ENCODE peak calls at places on chromosomes 7 and 10, in six cellular contexts. M is OCI-LY7, Z is tibial nerve, R is DND-41, Y is iPS DF 6.9, F is left ventricle myocardium inferior. B is an unnamed sample.

GRCh38 chr7:26492816-26493215 is 201.2 kb downstream of the SNX10 start:
- DNase-seq in F (no peak), Z (no peak), Y (no peak), R (no peak), M (no peak), B (no peak)

GRCh38 chr7:24777811-24778210 is 20.5 kb upstream of the GSDME start:
- DNase-seq in Z (no peak), M (no peak), R (no peak), F (no peak), Y (no peak), B (no peak)

GRCh38 chr10:54060572-54060971 is 740.5 kb downstream of the PCDH15 start:
- DNase-seq in M (no peak), F (no peak), Z (no peak), Y (no peak), R (no peak), B (no peak)

GRCh38 chr10:122126763-122127659 is 138.0 kb downstream of the TACC2 start:
- DNase-seq in M (no peak), R (no peak), Y (no peak), F (no peak), Z (no peak), B (peak)

GRCh38 chr7:55185941-55186609 is 167.3 kb downstream of the EGFR start:
- DNase-seq in Y (no peak), M (no peak), F (no peak), R (no peak), Z (no peak), B (peak)

GRCh38 chr7:50953303-50953702 is 170.6 kb upstream of the GRB10 start:
- DNase-seq in R (no peak), Y (no peak), Z (peak), F (no peak), M (no peak), B (no peak)

GRCh38 chr10:122264442-122264841 is 6.7 kb upstream of the BTBD16 start:
- DNase-seq in F (no peak), R (no peak), M (no peak), Y (no peak), Z (no peak), B (no peak)

GRCh38 chr7:73770002-73770859 is at the start of gene CLDN3:
- DNase-seq in R (no peak), F (no peak), M (peak), Y (peak), Z (no peak), B (no peak)

GRCh38 chr10:76309744-76310441 is 878.5 kb downstream of the LRMDA start:
- DNase-seq in Z (no peak), Y (no peak), R (no peak), M (no peak), F (no peak), B (no peak)

GRCh38 chr7:152076324-152076821 is 50.9 kb downstream of the GALNT11 start:
- DNase-seq in Z (peak), R (peak), M (peak), F (no peak), Y (peak), B (no peak)

GRCh38 chr7:121344497-121344896 is 15.7 kb downstream of the WNT16 start:
- DNase-seq in F (no peak), R (no peak), Z (no peak), Y (no peak), M (no peak), B (no peak)

GRCh38 chr10:103600325-103600724 is 106.8 kb downstream of the NEURL1 start:
- DNase-seq in F (no peak), M (no peak), R (no peak), Y (no peak), Z (no peak), B (no peak)

GRCh38 chr10:9254353-9254752 is 1199.9 kb downstream of the GATA3 start:
- DNase-seq in R (no peak), F (no peak), M (no peak), Z (no peak), Y (no peak), B (no peak)

GRCh38 chr10:122849900-122850605 is 4.4 kb upstream of the CUZD1 start:
- DNase-seq in Z (no peak), M (no peak), F (no peak), R (no peak), Y (no peak), B (peak)

GRCh38 chr10:6721480-6721879 is 141.4 kb upstream of the PRKCQ start:
- DNase-seq in Z (peak), F (peak), Y (no peak), M (no peak), R (no peak), B (peak)

GRCh38 chr7:30068117-30068516 is 39.9 kb downstream of the PLEKHA8 start:
- DNase-seq in F (no peak), R (no peak), Y (no peak), Z (peak), M (no peak), B (no peak)

GRCh38 chr7:35694161-35694783 is 663 bp downstream of the HERPUD2 start:
- DNase-seq in R (no peak), Y (no peak), F (no peak), M (peak), Z (no peak), B (no peak)

GRCh38 chr10:21961847-21962246 is 41.7 kb downstream of the DNAJC1 start:
- DNase-seq in M (no peak), Z (no peak), F (no peak), R (no peak), Y (no peak), B (no peak)

GRCh38 chr7:28472332-28472731 is 60.0 kb downstream of the CREB5 start:
- DNase-seq in M (no peak), F (no peak), Y (no peak), Z (no peak), R (no peak), B (no peak)

GRCh38 chr10:45444022-45444421 is 70.0 kb downstream of the ALOX5 start:
- DNase-seq in Y (no peak), R (no peak), F (no peak), Z (no peak), M (no peak), B (peak)

GRCh38 chr10:124354411-124355382 is 64.0 kb downstream of the OAT start:
- DNase-seq in Z (peak), F (peak), Y (no peak), R (peak), M (no peak), B (no peak)

GRCh38 chr10:71419750-71420149 is 23.0 kb downstream of the CDH23 start:
- DNase-seq in R (no peak), Y (no peak), F (no peak), Z (no peak), M (no peak), B (peak)

GRCh38 chr7:107615910-107616680 is 36.0 kb downstream of the BCAP29 start:
- DNase-seq in Z (no peak), M (no peak), F (no peak), Y (no peak), R (no peak), B (no peak)

GRCh38 chr10:46524471-46525176 is 31.8 kb downstream of the GPRIN2 start:
- DNase-seq in F (peak), Y (no peak), M (no peak), R (no peak), Z (no peak), B (peak)

GRCh38 chr10:35639651-35640311 is 2.3 kb downstream of the FZD8 start:
- DNase-seq in Y (no peak), Z (no peak), R (no peak), M (no peak), F (peak), B (no peak)

GRCh38 chr7:99013266-99014112 is 130.4 kb downstream of the SMURF1 start:
- DNase-seq in R (no peak), Z (no peak), Y (no peak), F (no peak), M (no peak), B (no peak)

GRCh38 chr10:608331-609265 is 80.9 kb downstream of the DIP2C start:
- DNase-seq in M (no peak), F (no peak), Y (no peak), R (no peak), Z (no peak), B (peak)

GRCh38 chr10:606767-607544 is 82.5 kb downstream of the DIP2C start:
- DNase-seq in M (no peak), R (no peak), Y (no peak), Z (no peak), F (no peak), B (peak)

GRCh38 chr10:612696-613095 is 76.8 kb downstream of the DIP2C start:
- DNase-seq in Z (no peak), R (no peak), M (no peak), Y (no peak), F (no peak), B (no peak)

GRCh38 chr10:607545-608196 is 81.8 kb downstream of the DIP2C start:
- DNase-seq in M (no peak), Y (no peak), R (no peak), Z (no peak), F (no peak), B (peak)

DNA sequence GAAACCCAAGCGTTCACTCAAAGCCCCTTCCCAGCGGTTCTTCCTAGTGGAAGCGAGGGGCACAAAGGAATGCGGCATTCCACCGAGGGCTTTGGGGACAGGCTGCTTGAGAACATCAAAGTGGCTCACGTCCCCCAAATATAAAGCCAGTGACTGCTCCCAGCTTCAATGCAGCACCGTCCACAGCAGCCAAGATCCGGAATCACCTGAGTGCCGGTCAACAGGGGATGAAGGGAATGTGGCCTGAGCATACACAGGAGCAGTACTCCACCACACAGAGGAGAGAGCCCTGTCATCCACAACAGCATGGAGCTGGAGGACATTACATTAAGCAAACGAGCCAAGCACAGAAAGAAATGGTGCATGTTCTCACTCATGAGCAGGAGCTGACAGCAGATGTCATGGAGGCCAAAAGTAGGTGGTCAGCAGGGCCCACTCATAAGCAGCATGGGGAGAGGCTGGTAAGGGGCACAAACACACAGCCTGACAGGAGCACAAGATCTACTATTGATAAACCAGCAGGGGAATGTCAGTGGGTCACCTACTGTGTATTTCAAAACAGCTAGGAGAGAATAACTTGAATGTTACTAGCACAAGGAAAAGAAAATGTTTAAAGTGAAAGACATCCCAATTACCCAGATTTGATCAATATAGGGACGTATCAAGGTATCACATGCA is 79.5 kb downstream of the DIP2C start:
- DNase-seq in F (no peak), Z (no peak), Y (no peak), M (no peak), R (no peak), B (no peak)
- H3K27ac ChIP-seq in F (peak), Z (no peak), Y (no peak), M (no peak), R (no peak), B (peak)

GRCh38 chr10:131092876-131093275 is 218.6 kb downstream of the TCERG1L start:
- DNase-seq in M (no peak), Z (no peak), R (no peak), F (no peak), Y (no peak), B (no peak)

GRCh38 chr10:131093346-131093745 is 218.2 kb downstream of the TCERG1L start:
- DNase-seq in F (no peak), Z (no peak), R (no peak), M (no peak), Y (no peak), B (no peak)

GRCh38 chr10:131095109-131095580 is 216.4 kb downstream of the TCERG1L start:
- DNase-seq in Y (no peak), F (no peak), M (no peak), Z (no peak), R (no peak), B (no peak)

GRCh38 chr10:131094406-131095108 is 217.0 kb downstream of the TCERG1L start:
- DNase-seq in Y (no peak), F (no peak), R (no peak), M (no peak), Z (peak), B (no peak)

GRCh38 chr10:131093795-131094366 is 217.6 kb downstream of the TCERG1L start:
- DNase-seq in R (no peak), M (no peak), F (no peak), Z (no peak), Y (no peak), B (no peak)
- H3K4me3 ChIP-seq in R (no peak), M (no peak), F (no peak), Z (no peak), Y (no peak), B (no peak)

DNA sequence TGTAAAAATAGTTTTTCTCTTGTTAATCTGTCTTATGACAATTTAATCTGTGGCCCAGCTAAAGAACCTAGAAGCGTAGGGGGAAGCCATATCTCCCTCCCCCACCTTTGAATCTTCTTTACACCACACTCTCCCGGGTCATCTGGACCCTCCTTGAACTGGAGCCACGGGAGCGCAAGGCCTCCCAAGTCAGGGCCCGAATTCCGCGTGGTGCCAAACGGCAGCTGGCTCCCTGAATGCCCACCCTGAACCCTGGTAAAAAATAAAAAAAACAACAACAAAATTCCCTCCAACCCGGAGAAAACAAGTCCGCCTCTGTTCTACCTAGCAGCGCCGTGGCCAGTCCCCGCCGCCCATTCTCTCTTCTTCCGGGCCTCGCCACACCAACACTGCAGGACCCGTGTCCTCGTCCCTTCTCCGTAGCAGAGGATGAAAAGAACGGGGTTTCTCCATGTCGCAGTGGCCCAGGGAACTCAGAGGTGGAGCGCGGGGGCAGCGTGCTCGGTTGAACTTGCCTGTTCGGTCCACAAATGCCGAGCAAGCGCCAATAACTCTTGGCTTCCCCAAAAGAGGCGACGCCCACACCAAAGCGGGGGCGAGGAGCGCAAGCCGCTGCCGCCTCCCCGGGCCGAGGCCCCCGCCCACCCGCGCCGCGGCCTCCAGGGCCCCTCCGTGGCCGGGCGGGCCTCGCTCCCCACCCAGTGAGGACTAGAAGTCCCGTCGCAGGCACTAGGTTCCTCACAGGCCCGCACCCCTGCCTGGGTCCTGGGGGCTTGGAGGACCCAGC is 15.1 kb upstream of the FKBP9 start:
- DNase-seq in M (no peak), Z (peak), Y (no peak), F (peak), R (no peak), B (peak)
- H3K27ac ChIP-seq in M (no peak), Z (peak), Y (no peak), F (peak), R (no peak), B (peak)

DNA sequence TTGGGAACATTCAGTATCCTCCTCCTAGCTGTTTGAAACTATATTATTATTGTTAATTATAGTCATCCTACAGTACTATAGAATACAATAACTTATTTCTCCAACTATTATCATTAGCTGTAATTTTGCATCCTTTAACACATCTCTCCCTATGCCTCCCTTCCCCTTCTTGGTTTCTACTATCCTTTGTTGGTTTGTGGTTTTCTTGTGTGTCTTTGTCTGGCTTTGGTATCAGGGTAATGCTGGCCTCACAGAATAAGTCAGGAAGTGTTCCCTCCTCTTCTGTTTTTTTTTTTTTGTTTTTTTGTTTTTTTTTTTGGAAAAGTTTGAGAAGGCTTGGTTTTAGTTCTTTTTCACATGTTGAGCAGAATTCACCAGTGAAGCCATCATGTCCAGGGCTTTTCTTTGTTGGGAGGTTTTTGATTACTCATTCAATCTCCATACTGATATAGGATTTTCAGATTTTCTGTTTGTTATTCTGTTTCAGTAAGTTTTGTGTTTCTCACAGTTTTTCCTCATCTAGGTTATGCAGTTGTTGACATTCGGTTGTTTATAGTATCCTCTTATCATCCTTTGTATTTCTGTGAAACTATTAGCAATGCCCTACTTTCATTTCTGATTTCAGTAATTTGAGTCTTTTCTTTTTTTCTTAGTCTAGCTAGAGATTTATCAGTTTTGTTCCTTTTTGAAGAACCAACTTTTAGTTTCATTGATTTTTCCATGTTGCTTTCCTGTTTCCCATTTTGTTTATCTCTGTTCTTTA is 21.6 kb downstream of the C1GALT1 start:
- DNase-seq in M (no peak), Z (no peak), F (no peak), Y (no peak), R (no peak), B (no peak)
- H3K4me3 ChIP-seq in M (no peak), Z (no peak), F (no peak), Y (no peak), R (no peak), B (no peak)

GRCh38 chr7:116271980-116272886 is 61.9 kb downstream of the TES start:
- DNase-seq in M (no peak), R (no peak), Z (peak), Y (no peak), F (no peak), B (peak)
- H3K27ac ChIP-seq in M (no peak), R (no peak), Z (no peak), Y (no peak), F (peak), B (peak)

GRCh38 chr7:42192072-42192471 is 44.9 kb downstream of the GLI3 start:
- DNase-seq in Z (no peak), F (no peak), R (no peak), M (no peak), Y (no peak), B (no peak)

GRCh38 chr7:42197391-42197790 is 39.6 kb downstream of the GLI3 start:
- DNase-seq in Y (no peak), Z (no peak), M (no peak), R (no peak), F (no peak), B (no peak)

GRCh38 chr7:42192851-42193456 is 44.1 kb downstream of the GLI3 start:
- DNase-seq in F (no peak), M (no peak), R (peak), Z (no peak), Y (no peak), B (peak)

GRCh38 chr7:42194218-42194617 is 42.8 kb downstream of the GLI3 start:
- DNase-seq in Y (no peak), Z (no peak), R (no peak), M (no peak), F (no peak), B (no peak)

DNA sequence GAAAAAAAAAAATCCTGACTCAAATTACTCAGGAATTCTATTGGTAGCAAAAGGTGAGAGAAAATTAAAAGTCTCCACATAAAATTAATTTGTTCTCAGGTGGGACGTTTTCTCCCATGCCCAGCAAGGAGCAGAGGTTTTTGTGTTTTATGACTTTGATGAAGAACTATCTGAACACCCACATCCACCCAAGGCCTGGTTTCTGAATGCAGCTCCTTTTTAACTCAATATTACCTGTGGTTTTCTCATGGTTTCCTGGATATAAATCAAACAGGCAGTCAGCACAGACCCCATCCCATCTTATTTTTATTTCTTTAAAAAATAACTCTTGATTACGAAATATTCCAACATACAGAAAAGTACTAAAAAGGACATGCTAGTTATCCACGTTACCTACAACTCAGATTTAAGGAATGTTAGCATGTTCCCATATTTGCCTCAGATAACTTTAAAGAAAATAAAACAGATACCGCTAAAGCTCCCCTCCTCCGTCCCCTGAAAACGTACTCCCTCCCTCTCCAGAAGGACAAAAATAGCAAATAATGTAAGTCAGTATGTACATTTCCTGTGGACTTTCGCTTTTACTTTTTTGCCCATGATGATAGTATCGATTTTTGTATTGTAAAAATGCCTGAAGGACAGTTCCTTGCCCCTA is 43.4 kb downstream of the GLI3 start:
- DNase-seq in F (no peak), Z (no peak), Y (no peak), M (no peak), R (peak), B (no peak)
- H3K4me3 ChIP-seq in F (no peak), Z (no peak), Y (no peak), M (no peak), R (no peak), B (no peak)